ENCODE peak calls at places on chromosomes 1 and 21, in five cellular contexts. One of them, this sample, is unnamed.

GRCh38 chr1:178818416-178818815 is 52.5 kb downstream of the ANGPTL1 start:
- DNase-seq in tibial nerve: no peak
- DNase-seq in brain microvascular endothelial cell: peak
- DNase-seq in psoas muscle: no peak
- DNase-seq in GM12864: no peak
- DNase-seq in this sample: peak

GRCh38 chr1:156160744-156161181 is 7.4 kb downstream of the SEMA4A start:
- DNase-seq in tibial nerve: peak
- DNase-seq in psoas muscle: peak
- DNase-seq in GM12864: no peak
- DNase-seq in brain microvascular endothelial cell: peak
- DNase-seq in this sample: peak

GRCh38 chr1:230301820-230302219 is 124.3 kb downstream of the PGBD5 start:
- DNase-seq in brain microvascular endothelial cell: no peak
- DNase-seq in tibial nerve: no peak
- DNase-seq in psoas muscle: no peak
- DNase-seq in GM12864: no peak
- DNase-seq in this sample: no peak

GRCh38 chr1:183548136-183548535 is 42.1 kb downstream of the NCF2 start:
- DNase-seq in psoas muscle: no peak
- DNase-seq in tibial nerve: no peak
- DNase-seq in brain microvascular endothelial cell: no peak
- DNase-seq in GM12864: no peak
- DNase-seq in this sample: no peak

GRCh38 chr1:12546771-12547585 is 71.0 kb downstream of the DHRS3 start:
- DNase-seq in tibial nerve: peak
- DNase-seq in brain microvascular endothelial cell: no peak
- DNase-seq in psoas muscle: peak
- DNase-seq in GM12864: no peak
- DNase-seq in this sample: no peak

GRCh38 chr21:46265736-46266525 is 19.5 kb downstream of the MCM3AP start:
- DNase-seq in psoas muscle: no peak
- DNase-seq in GM12864: no peak
- DNase-seq in tibial nerve: no peak
- DNase-seq in brain microvascular endothelial cell: no peak
- DNase-seq in this sample: no peak

GRCh38 chr1:155005076-155005971 is 2.7 kb downstream of the ZBTB7B start:
- DNase-seq in brain microvascular endothelial cell: no peak
- DNase-seq in GM12864: no peak
- DNase-seq in tibial nerve: no peak
- DNase-seq in psoas muscle: peak
- DNase-seq in this sample: no peak

GRCh38 chr1:22892789-22893188 is 79.9 kb downstream of the LACTBL1 start:
- DNase-seq in brain microvascular endothelial cell: no peak
- DNase-seq in tibial nerve: no peak
- DNase-seq in psoas muscle: no peak
- DNase-seq in GM12864: no peak
- DNase-seq in this sample: no peak

GRCh38 chr1:14970115-14970798 is 183.3 kb upstream of the TMEM51 start:
- DNase-seq in brain microvascular endothelial cell: peak
- DNase-seq in GM12864: no peak
- DNase-seq in tibial nerve: no peak
- DNase-seq in psoas muscle: peak
- DNase-seq in this sample: no peak

GRCh38 chr1:155983191-155984023 is 5.1 kb upstream of the ARHGEF2 start:
- DNase-seq in brain microvascular endothelial cell: peak
- DNase-seq in psoas muscle: peak
- DNase-seq in GM12864: no peak
- DNase-seq in tibial nerve: peak
- DNase-seq in this sample: peak

GRCh38 chr1:168752171-168752570 is 23.2 kb upstream of the DPT start:
- DNase-seq in tibial nerve: no peak
- DNase-seq in GM12864: no peak
- DNase-seq in psoas muscle: no peak
- DNase-seq in brain microvascular endothelial cell: no peak
- DNase-seq in this sample: no peak

GRCh38 chr1:188670837-188671236 is 1806.8 kb downstream of the BRINP3 start:
- DNase-seq in GM12864: no peak
- DNase-seq in brain microvascular endothelial cell: no peak
- DNase-seq in tibial nerve: no peak
- DNase-seq in psoas muscle: no peak
- DNase-seq in this sample: peak

GRCh38 chr1:95229042-95229441 is 5.0 kb upstream of the RWDD3 start:
- DNase-seq in brain microvascular endothelial cell: no peak
- DNase-seq in GM12864: no peak
- DNase-seq in tibial nerve: no peak
- DNase-seq in psoas muscle: no peak
- DNase-seq in this sample: no peak

GRCh38 chr1:17494114-17494729 is 45.3 kb upstream of the ARHGEF10L start:
- DNase-seq in brain microvascular endothelial cell: peak
- DNase-seq in GM12864: peak
- DNase-seq in tibial nerve: peak
- DNase-seq in psoas muscle: peak
- DNase-seq in this sample: no peak

GRCh38 chr1:117116784-117117130 is 4.8 kb downstream of the TRIM45 start:
- DNase-seq in tibial nerve: no peak
- DNase-seq in GM12864: no peak
- DNase-seq in brain microvascular endothelial cell: no peak
- DNase-seq in psoas muscle: no peak
- DNase-seq in this sample: no peak

GRCh38 chr1:160129046-160129445 is 13.5 kb downstream of the ATP1A2 start:
- DNase-seq in brain microvascular endothelial cell: no peak
- DNase-seq in GM12864: no peak
- DNase-seq in psoas muscle: peak
- DNase-seq in tibial nerve: no peak
- DNase-seq in this sample: no peak

GRCh38 chr1:233375653-233376052 is 48.1 kb downstream of the MAP3K21 start:
- DNase-seq in tibial nerve: no peak
- DNase-seq in psoas muscle: no peak
- DNase-seq in brain microvascular endothelial cell: no peak
- DNase-seq in GM12864: no peak
- DNase-seq in this sample: no peak

GRCh38 chr1:226813671-226814591 is 56.5 kb upstream of the PSEN2 start:
- DNase-seq in psoas muscle: no peak
- DNase-seq in brain microvascular endothelial cell: no peak
- DNase-seq in GM12864: no peak
- DNase-seq in tibial nerve: no peak
- DNase-seq in this sample: no peak

GRCh38 chr1:3652538-3653285 is 396 bp downstream of the TP73 start:
- DNase-seq in tibial nerve: no peak
- DNase-seq in brain microvascular endothelial cell: no peak
- DNase-seq in GM12864: no peak
- DNase-seq in psoas muscle: no peak
- DNase-seq in this sample: no peak

GRCh38 chr1:22636369-22636768 is at the start of gene C1QA:
- DNase-seq in psoas muscle: peak
- DNase-seq in GM12864: no peak
- DNase-seq in brain microvascular endothelial cell: no peak
- DNase-seq in tibial nerve: peak
- DNase-seq in this sample: no peak

GRCh38 chr1:207134550-207134949 is 30.5 kb downstream of the C4BPA start:
- DNase-seq in tibial nerve: no peak
- DNase-seq in psoas muscle: no peak
- DNase-seq in brain microvascular endothelial cell: no peak
- DNase-seq in GM12864: no peak
- DNase-seq in this sample: no peak

GRCh38 chr1:93554883-93555872 is 107.3 kb downstream of the FNBP1L start:
- DNase-seq in brain microvascular endothelial cell: no peak
- DNase-seq in tibial nerve: no peak
- DNase-seq in psoas muscle: no peak
- DNase-seq in GM12864: no peak
- DNase-seq in this sample: no peak

GRCh38 chr1:154574715-154575114 is 7.1 kb downstream of the CHRNB2 start:
- DNase-seq in brain microvascular endothelial cell: no peak
- DNase-seq in GM12864: no peak
- DNase-seq in psoas muscle: no peak
- DNase-seq in tibial nerve: no peak
- DNase-seq in this sample: no peak

GRCh38 chr1:38941527-38942019 is at the start of gene RHBDL2:
- DNase-seq in GM12864: no peak
- DNase-seq in tibial nerve: peak
- DNase-seq in brain microvascular endothelial cell: no peak
- DNase-seq in psoas muscle: peak
- DNase-seq in this sample: no peak

GRCh38 chr1:38938722-38939260 is 2.8 kb downstream of the RHBDL2 start:
- DNase-seq in tibial nerve: no peak
- DNase-seq in brain microvascular endothelial cell: no peak
- DNase-seq in psoas muscle: no peak
- DNase-seq in GM12864: no peak
- DNase-seq in this sample: no peak

GRCh38 chr1:38941093-38941492 is 537 bp downstream of the RHBDL2 start:
- DNase-seq in tibial nerve: no peak
- DNase-seq in brain microvascular endothelial cell: no peak
- DNase-seq in psoas muscle: no peak
- DNase-seq in GM12864: no peak
- DNase-seq in this sample: no peak

GRCh38 chr1:38942664-38943428 is 1.2 kb upstream of the RHBDL2 start:
- DNase-seq in psoas muscle: no peak
- DNase-seq in GM12864: no peak
- DNase-seq in brain microvascular endothelial cell: no peak
- DNase-seq in tibial nerve: no peak
- DNase-seq in this sample: no peak

DNA sequence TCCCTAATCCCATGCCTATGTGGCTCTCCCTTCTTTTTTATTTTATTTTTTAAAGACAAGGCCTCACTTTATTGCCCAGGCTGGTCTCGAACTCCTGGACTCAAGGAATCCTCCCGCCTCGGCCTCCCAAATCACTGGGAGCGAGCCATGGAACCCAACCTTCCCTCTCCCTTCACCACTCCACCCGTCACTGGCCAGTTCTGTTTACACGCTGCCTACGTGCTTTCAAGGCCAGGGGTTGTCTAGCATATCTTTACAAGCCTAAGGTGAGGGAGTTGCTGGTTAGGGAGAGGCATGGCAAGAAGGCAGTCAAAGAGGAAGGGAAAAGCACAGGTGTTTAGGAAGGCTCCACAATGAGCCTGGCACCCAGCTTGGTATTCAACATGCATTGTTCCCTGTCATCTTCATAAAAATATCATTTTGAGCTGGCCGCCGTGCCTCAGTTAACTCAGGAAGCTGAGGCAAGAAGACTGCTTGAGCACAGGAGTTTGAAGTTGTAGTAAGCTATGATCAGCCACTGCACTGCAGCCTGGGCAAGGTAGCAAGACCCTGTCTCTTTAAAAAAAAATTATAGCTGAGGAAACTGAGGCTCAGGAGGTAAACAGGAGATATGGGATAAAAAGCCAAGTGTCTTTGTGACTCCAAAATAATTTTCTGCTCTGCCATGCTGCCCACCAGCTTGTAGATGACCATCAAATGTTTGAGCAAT is 1.1 kb downstream of the RHBDL2 start:
- DNase-seq in tibial nerve: no peak
- DNase-seq in brain microvascular endothelial cell: no peak
- DNase-seq in psoas muscle: no peak
- DNase-seq in GM12864: no peak
- DNase-seq in this sample: no peak
- H3K4me3 ChIP-seq in tibial nerve: no peak
- H3K4me3 ChIP-seq in brain microvascular endothelial cell: no peak
- H3K4me3 ChIP-seq in psoas muscle: no peak
- H3K4me3 ChIP-seq in GM12864: no peak
- H3K4me3 ChIP-seq in this sample: no peak

GRCh38 chr1:204565617-204566582 is 49.7 kb downstream of the MDM4 start:
- DNase-seq in GM12864: peak
- DNase-seq in psoas muscle: no peak
- DNase-seq in tibial nerve: no peak
- DNase-seq in brain microvascular endothelial cell: peak
- DNase-seq in this sample: peak
- H3K4me3 ChIP-seq in GM12864: no peak
- H3K4me3 ChIP-seq in psoas muscle: no peak
- H3K4me3 ChIP-seq in tibial nerve: no peak
- H3K4me3 ChIP-seq in brain microvascular endothelial cell: no peak
- H3K4me3 ChIP-seq in this sample: no peak

GRCh38 chr1:10724052-10724494 is 72.4 kb downstream of the CASZ1 start:
- DNase-seq in brain microvascular endothelial cell: peak
- DNase-seq in GM12864: no peak
- DNase-seq in tibial nerve: no peak
- DNase-seq in psoas muscle: peak
- DNase-seq in this sample: no peak

GRCh38 chr1:10724511-10724910 is 71.9 kb downstream of the CASZ1 start:
- DNase-seq in brain microvascular endothelial cell: no peak
- DNase-seq in psoas muscle: no peak
- DNase-seq in GM12864: no peak
- DNase-seq in tibial nerve: no peak
- DNase-seq in this sample: no peak

GRCh38 chr1:10724948-10725852 is 71.2 kb downstream of the CASZ1 start:
- DNase-seq in tibial nerve: no peak
- DNase-seq in brain microvascular endothelial cell: no peak
- DNase-seq in GM12864: no peak
- DNase-seq in psoas muscle: peak
- DNase-seq in this sample: no peak

GRCh38 chr1:10727703-10728348 is 68.6 kb downstream of the CASZ1 start:
- DNase-seq in psoas muscle: peak
- DNase-seq in tibial nerve: no peak
- DNase-seq in GM12864: no peak
- DNase-seq in brain microvascular endothelial cell: no peak
- DNase-seq in this sample: no peak

GRCh38 chr1:10726355-10726754 is 70.1 kb downstream of the CASZ1 start:
- DNase-seq in psoas muscle: peak
- DNase-seq in tibial nerve: no peak
- DNase-seq in GM12864: no peak
- DNase-seq in brain microvascular endothelial cell: no peak
- DNase-seq in this sample: no peak
- H3K4me3 ChIP-seq in psoas muscle: no peak
- H3K4me3 ChIP-seq in tibial nerve: no peak
- H3K4me3 ChIP-seq in GM12864: no peak
- H3K4me3 ChIP-seq in brain microvascular endothelial cell: no peak
- H3K4me3 ChIP-seq in this sample: no peak

GRCh38 chr1:24932725-24933294 is 2.7 kb upstream of the RUNX3 start:
- DNase-seq in brain microvascular endothelial cell: no peak
- DNase-seq in GM12864: no peak
- DNase-seq in psoas muscle: no peak
- DNase-seq in tibial nerve: no peak
- DNase-seq in this sample: no peak

GRCh38 chr1:24930703-24931480 is 816 bp upstream of the RUNX3 start:
- DNase-seq in brain microvascular endothelial cell: no peak
- DNase-seq in tibial nerve: no peak
- DNase-seq in GM12864: no peak
- DNase-seq in psoas muscle: no peak
- DNase-seq in this sample: no peak

GRCh38 chr1:24931481-24932221 is 1.6 kb upstream of the RUNX3 start:
- DNase-seq in psoas muscle: no peak
- DNase-seq in tibial nerve: no peak
- DNase-seq in brain microvascular endothelial cell: no peak
- DNase-seq in GM12864: no peak
- DNase-seq in this sample: no peak

GRCh38 chr1:24933468-24933867 is 3.4 kb upstream of the RUNX3 start:
- DNase-seq in tibial nerve: no peak
- DNase-seq in GM12864: no peak
- DNase-seq in psoas muscle: no peak
- DNase-seq in brain microvascular endothelial cell: no peak
- DNase-seq in this sample: no peak

DNA sequence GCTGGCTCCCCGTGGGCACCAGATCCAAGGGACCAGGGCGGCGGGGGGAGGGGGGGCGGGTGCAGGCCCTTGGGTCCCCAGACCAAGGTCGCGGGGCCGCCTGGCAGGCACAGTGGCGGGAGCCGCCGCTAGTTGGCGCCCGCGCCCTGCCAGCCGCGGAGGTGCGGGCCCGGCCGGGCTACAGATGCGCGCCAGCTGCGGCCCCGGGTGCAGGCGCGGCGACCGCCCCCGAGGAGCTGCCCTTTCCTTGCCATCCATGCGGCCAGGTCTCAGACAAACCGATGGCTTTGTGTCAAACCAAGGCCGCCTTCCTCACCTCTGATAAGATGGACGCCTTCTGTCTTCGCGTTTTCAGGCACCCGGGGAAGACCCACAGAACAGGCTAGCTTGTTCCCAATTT is 2.2 kb upstream of the RUNX3 start:
- DNase-seq in psoas muscle: peak
- DNase-seq in GM12864: no peak
- DNase-seq in brain microvascular endothelial cell: no peak
- DNase-seq in tibial nerve: no peak
- DNase-seq in this sample: no peak
- H3K4me3 ChIP-seq in psoas muscle: peak
- H3K4me3 ChIP-seq in GM12864: no peak
- H3K4me3 ChIP-seq in brain microvascular endothelial cell: no peak
- H3K4me3 ChIP-seq in tibial nerve: no peak
- H3K4me3 ChIP-seq in this sample: no peak